ENCODE peak calls at places on chromosomes 4 and X, in seven cellular contexts. F is stimulated activated CD8-positive, alpha-beta memory T cell treated with anti-CD3 and anti-CD28 coated beads, Interleukin-15, amount 100 ng/mL, for 24 hours; D is GM04503; E is NCI-H774; V is WERI-Rb-1; H is foreskin keratinocyte; G is adrenal gland. I is an unnamed sample.
A peak's percentile ranks its signal among the peaks of the same experiment; 100 is the strongest.

GRCh38 chrX:138411048-138411447 is 300.5 kb downstream of the FGF13 start:
- DNase-seq in E (no peak), H (no peak), F (no peak), V (no peak), D (no peak), G (no peak), I (no peak)

GRCh38 chr4:5467111-5467510 is 241.2 kb downstream of the EVC2 start:
- DNase-seq in E (no peak), V (no peak), H (no peak), D (no peak), G (peak; percentile 17), F (no peak), I (no peak)

GRCh38 chrX:71912156-71912555 is 1.5 kb downstream of the NHSL2 start:
- DNase-seq in V (no peak), H (no peak), D (no peak), E (no peak), F (no peak), G (no peak), I (no peak)

GRCh38 chrX:100895365-100896075 is 21.4 kb upstream of the NOX1 start:
- DNase-seq in G (peak; percentile 20), V (peak; percentile 34), F (no peak), H (peak; percentile 93), E (peak; percentile 1), D (no peak), I (no peak)

GRCh38 chrX:54416965-54417364 is 23.2 kb upstream of the TSR2 start:
- DNase-seq in V (no peak), H (no peak), G (no peak), D (no peak), F (no peak), E (no peak), I (no peak)

GRCh38 chrX:107559506-107559905 is 68.8 kb upstream of the PRPS1 start:
- DNase-seq in E (no peak), V (no peak), H (no peak), D (no peak), G (no peak), F (no peak), I (no peak)

GRCh38 chr4:95392886-95393285 is 155.9 kb downstream of the UNC5C start:
- DNase-seq in E (no peak), V (no peak), G (no peak), F (no peak), H (no peak), D (no peak), I (no peak)

GRCh38 chr4:76950052-76950845 is 697 bp downstream of the SEPTIN11 start:
- DNase-seq in H (peak; percentile 34), F (peak; percentile 12), E (no peak), D (no peak), V (peak; percentile 54), G (peak; percentile 41), I (peak; percentile 28)

GRCh38 chrX:75061701-75062100 is 94.4 kb downstream of the ABCB7 start:
- DNase-seq in H (peak; percentile 3), D (no peak), E (no peak), G (no peak), V (no peak), F (no peak), I (no peak)

GRCh38 chrX:139929876-139930275 is 3.0 kb downstream of the ATP11C start:
- DNase-seq in H (no peak), G (no peak), V (no peak), F (no peak), D (no peak), E (no peak), I (no peak)

GRCh38 chr4:122012735-122013134 is 60.9 kb upstream of the TRPC3 start:
- DNase-seq in E (no peak), G (no peak), F (no peak), V (no peak), H (no peak), D (peak; percentile 26), I (no peak)

GRCh38 chr4:11158971-11159370 is 269.7 kb downstream of the HS3ST1 start:
- DNase-seq in H (no peak), G (no peak), E (no peak), D (no peak), V (no peak), F (no peak), I (no peak)

GRCh38 chr4:151331276-151332042 is 6.1 kb upstream of the SH3D19 start:
- DNase-seq in F (no peak), G (no peak), E (no peak), D (no peak), V (no peak), H (peak; percentile 92), I (no peak)

GRCh38 chr4:107599841-107600240 is 120.2 kb downstream of the PAPSS1 start:
- DNase-seq in H (no peak), F (no peak), D (no peak), V (no peak), G (no peak), E (no peak), I (no peak)

GRCh38 chr4:40292313-40292759 is 42.8 kb upstream of the CHRNA9 start:
- DNase-seq in F (no peak), V (no peak), G (no peak), H (peak; percentile 62), E (no peak), D (no peak), I (no peak)

GRCh38 chr4:170399894-170400293 is 310.1 kb upstream of the AADAT start:
- DNase-seq in V (no peak), E (no peak), D (no peak), H (no peak), G (no peak), F (no peak), I (no peak)

GRCh38 chrX:104854790-104855340 is 288.9 kb downstream of the IL1RAPL2 start:
- DNase-seq in F (no peak), E (no peak), D (no peak), V (no peak), G (no peak), H (no peak), I (no peak)

GRCh38 chr4:113397114-113397701 is 347.8 kb downstream of the ANK2 start:
- DNase-seq in H (no peak), F (no peak), D (peak; percentile 76), E (no peak), G (no peak), V (no peak), I (no peak)

GRCh38 chr4:55018521-55018920 is 106.9 kb downstream of the KDR start:
- DNase-seq in D (no peak), V (no peak), F (no peak), G (no peak), E (no peak), H (peak; percentile 72), I (no peak)

GRCh38 chr4:88573995-88574394 is 18.3 kb upstream of the HERC3 start:
- DNase-seq in E (no peak), H (no peak), D (no peak), G (no peak), V (no peak), F (no peak), I (no peak)

GRCh38 chr4:2931765-2932560 is 31.2 kb downstream of the NOP14 start:
- DNase-seq in F (no peak), D (no peak), G (peak; percentile 41), E (no peak), V (no peak), H (no peak), I (peak; percentile 17)

GRCh38 chr4:174117445-174117844 is 166.0 kb downstream of the FBXO8 start:
- DNase-seq in G (no peak), V (no peak), D (no peak), E (no peak), F (no peak), H (no peak), I (no peak)

GRCh38 chr4:5446595-5446994 is 261.8 kb downstream of the EVC2 start:
- DNase-seq in V (no peak), E (no peak), H (no peak), D (no peak), F (no peak), G (no peak), I (no peak)

GRCh38 chrX:41067721-41068120 is 17.5 kb upstream of the USP9X start:
- DNase-seq in G (no peak), H (no peak), D (no peak), E (no peak), V (no peak), F (no peak), I (no peak)

GRCh38 chrX:132413459-132413858 is 75.4 kb downstream of the MBNL3 start:
- DNase-seq in D (no peak), E (no peak), F (no peak), G (no peak), V (no peak), H (no peak), I (no peak)

GRCh38 chrX:71169586-71169985 is 24.9 kb downstream of the NLGN3 start:
- DNase-seq in E (no peak), G (no peak), H (no peak), F (no peak), D (no peak), V (no peak), I (no peak)

GRCh38 chr4:100690812-100691211 is 173.0 kb upstream of the EMCN start:
- DNase-seq in G (no peak), D (no peak), H (peak; percentile 15), E (no peak), V (no peak), F (no peak), I (no peak)

GRCh38 chr4:168551211-168551610 is 54.4 kb downstream of the PALLD start:
- DNase-seq in H (peak; percentile 80), V (no peak), G (no peak), D (peak; percentile 78), E (no peak), F (no peak), I (no peak)

GRCh38 chrX:1493877-1494510 is 41.3 kb upstream of the ASMTL start:
- DNase-seq in D (no peak), F (no peak), H (no peak), G (no peak), V (no peak), E (no peak), I (no peak)

GRCh38 chr4:84878090-84878489 is 88.4 kb downstream of the WDFY3 start:
- DNase-seq in D (peak; percentile 80), V (no peak), F (no peak), E (no peak), H (peak; percentile 82), G (no peak), I (no peak)

GRCh38 chr4:69167300-69167699 is 47.2 kb downstream of the UGT2B11 start:
- DNase-seq in E (no peak), G (no peak), F (no peak), V (no peak), D (no peak), H (peak; percentile 2), I (no peak)

GRCh38 chr4:40046311-40046980 is 10.2 kb upstream of the N4BP2 start:
- DNase-seq in H (no peak), D (no peak), E (peak; percentile 57), G (no peak), F (no peak), V (no peak), I (no peak)

GRCh38 chr4:74158561-74159396 is 861 bp downstream of the MTHFD2L start:
- DNase-seq in D (no peak), E (no peak), F (no peak), H (no peak), G (no peak), V (no peak), I (no peak)

GRCh38 chrX:97672138-97672537 is 788.4 kb downstream of the RPA4 start:
- DNase-seq in E (no peak), H (no peak), V (no peak), D (no peak), G (no peak), F (no peak), I (no peak)

I was measured in mesothelial cell of epicardium.